ENCODE peak calls at places on chromosomes 4 and X, in nine cellular contexts. One of them, this sample, is unnamed.

GRCh38 chr4:112418092-112418491 is 97.9 kb downstream of the NEUROG2 start:
- DNase-seq in AG10803: no peak
- DNase-seq in fibroblast of pulmonary artery: no peak
- DNase-seq in H9: peak
- DNase-seq in astrocyte of the spinal cord: no peak
- DNase-seq in right lobe of liver: no peak
- DNase-seq in CD8-positive, alpha-beta T cell: no peak
- DNase-seq in astrocyte of the cerebellum: no peak
- DNase-seq in GM23338: peak
- DNase-seq in this sample: no peak

GRCh38 chr4:135418353-135418752 is 1216.8 kb upstream of the PABPC4L start:
- DNase-seq in CD8-positive, alpha-beta T cell: no peak
- DNase-seq in astrocyte of the cerebellum: no peak
- DNase-seq in H9: peak
- DNase-seq in GM23338: peak
- DNase-seq in AG10803: no peak
- DNase-seq in right lobe of liver: no peak
- DNase-seq in fibroblast of pulmonary artery: peak
- DNase-seq in astrocyte of the spinal cord: no peak
- DNase-seq in this sample: no peak

GRCh38 chrX:103081051-103081450 is 11.9 kb downstream of the NXF3 start:
- DNase-seq in astrocyte of the spinal cord: no peak
- DNase-seq in fibroblast of pulmonary artery: no peak
- DNase-seq in right lobe of liver: no peak
- DNase-seq in CD8-positive, alpha-beta T cell: no peak
- DNase-seq in AG10803: no peak
- DNase-seq in astrocyte of the cerebellum: no peak
- DNase-seq in GM23338: no peak
- DNase-seq in H9: no peak
- DNase-seq in this sample: no peak

GRCh38 chr4:98583265-98583664 is 75.1 kb downstream of the TSPAN5 start:
- DNase-seq in CD8-positive, alpha-beta T cell: no peak
- DNase-seq in AG10803: no peak
- DNase-seq in GM23338: no peak
- DNase-seq in right lobe of liver: no peak
- DNase-seq in astrocyte of the spinal cord: no peak
- DNase-seq in fibroblast of pulmonary artery: no peak
- DNase-seq in H9: no peak
- DNase-seq in astrocyte of the cerebellum: no peak
- DNase-seq in this sample: no peak

GRCh38 chr4:48968814-48969213 is 17.3 kb upstream of the CWH43 start:
- DNase-seq in H9: no peak
- DNase-seq in fibroblast of pulmonary artery: peak
- DNase-seq in AG10803: peak
- DNase-seq in GM23338: no peak
- DNase-seq in right lobe of liver: no peak
- DNase-seq in CD8-positive, alpha-beta T cell: no peak
- DNase-seq in astrocyte of the cerebellum: peak
- DNase-seq in astrocyte of the spinal cord: peak
- DNase-seq in this sample: no peak

GRCh38 chr4:183722738-183723560 is 63.9 kb downstream of the TRAPPC11 start:
- DNase-seq in CD8-positive, alpha-beta T cell: peak
- DNase-seq in astrocyte of the cerebellum: no peak
- DNase-seq in AG10803: peak
- DNase-seq in astrocyte of the spinal cord: peak
- DNase-seq in right lobe of liver: peak
- DNase-seq in H9: peak
- DNase-seq in GM23338: peak
- DNase-seq in fibroblast of pulmonary artery: peak
- DNase-seq in this sample: peak

GRCh38 chrX:53694642-53695041 is 8.1 kb upstream of the HUWE1 start:
- DNase-seq in right lobe of liver: no peak
- DNase-seq in fibroblast of pulmonary artery: no peak
- DNase-seq in CD8-positive, alpha-beta T cell: no peak
- DNase-seq in astrocyte of the cerebellum: no peak
- DNase-seq in GM23338: no peak
- DNase-seq in AG10803: no peak
- DNase-seq in H9: no peak
- DNase-seq in astrocyte of the spinal cord: no peak
- DNase-seq in this sample: no peak

GRCh38 chr4:6112606-6113290 is 87.6 kb downstream of the JAKMIP1 start:
- DNase-seq in right lobe of liver: no peak
- DNase-seq in astrocyte of the cerebellum: no peak
- DNase-seq in AG10803: no peak
- DNase-seq in fibroblast of pulmonary artery: no peak
- DNase-seq in H9: no peak
- DNase-seq in CD8-positive, alpha-beta T cell: no peak
- DNase-seq in GM23338: no peak
- DNase-seq in astrocyte of the spinal cord: no peak
- DNase-seq in this sample: no peak

GRCh38 chrX:47743504-47743903 is 84.5 kb upstream of the UXT start:
- DNase-seq in astrocyte of the cerebellum: no peak
- DNase-seq in H9: no peak
- DNase-seq in astrocyte of the spinal cord: peak
- DNase-seq in right lobe of liver: no peak
- DNase-seq in AG10803: peak
- DNase-seq in GM23338: no peak
- DNase-seq in CD8-positive, alpha-beta T cell: no peak
- DNase-seq in fibroblast of pulmonary artery: peak
- DNase-seq in this sample: no peak

GRCh38 chr4:2263701-2264321 is 1.9 kb upstream of the MXD4 start:
- DNase-seq in astrocyte of the cerebellum: no peak
- DNase-seq in AG10803: no peak
- DNase-seq in CD8-positive, alpha-beta T cell: no peak
- DNase-seq in right lobe of liver: peak
- DNase-seq in GM23338: no peak
- DNase-seq in fibroblast of pulmonary artery: no peak
- DNase-seq in astrocyte of the spinal cord: no peak
- DNase-seq in H9: no peak
- DNase-seq in this sample: no peak

GRCh38 chrX:136781180-136781797 is 557 bp upstream of the ARHGEF6 start:
- DNase-seq in GM23338: no peak
- DNase-seq in right lobe of liver: no peak
- DNase-seq in CD8-positive, alpha-beta T cell: no peak
- DNase-seq in AG10803: peak
- DNase-seq in fibroblast of pulmonary artery: peak
- DNase-seq in astrocyte of the cerebellum: no peak
- DNase-seq in H9: no peak
- DNase-seq in astrocyte of the spinal cord: no peak
- DNase-seq in this sample: no peak

GRCh38 chrX:112874614-112875013 is 34.0 kb upstream of the AMOT start:
- DNase-seq in H9: no peak
- DNase-seq in GM23338: no peak
- DNase-seq in AG10803: no peak
- DNase-seq in fibroblast of pulmonary artery: no peak
- DNase-seq in right lobe of liver: no peak
- DNase-seq in astrocyte of the cerebellum: no peak
- DNase-seq in CD8-positive, alpha-beta T cell: no peak
- DNase-seq in astrocyte of the spinal cord: no peak
- DNase-seq in this sample: no peak

GRCh38 chrX:138519296-138519695 is 192.2 kb downstream of the FGF13 start:
- DNase-seq in H9: no peak
- DNase-seq in right lobe of liver: no peak
- DNase-seq in fibroblast of pulmonary artery: no peak
- DNase-seq in AG10803: no peak
- DNase-seq in astrocyte of the cerebellum: peak
- DNase-seq in CD8-positive, alpha-beta T cell: no peak
- DNase-seq in GM23338: peak
- DNase-seq in astrocyte of the spinal cord: peak
- DNase-seq in this sample: no peak

DNA sequence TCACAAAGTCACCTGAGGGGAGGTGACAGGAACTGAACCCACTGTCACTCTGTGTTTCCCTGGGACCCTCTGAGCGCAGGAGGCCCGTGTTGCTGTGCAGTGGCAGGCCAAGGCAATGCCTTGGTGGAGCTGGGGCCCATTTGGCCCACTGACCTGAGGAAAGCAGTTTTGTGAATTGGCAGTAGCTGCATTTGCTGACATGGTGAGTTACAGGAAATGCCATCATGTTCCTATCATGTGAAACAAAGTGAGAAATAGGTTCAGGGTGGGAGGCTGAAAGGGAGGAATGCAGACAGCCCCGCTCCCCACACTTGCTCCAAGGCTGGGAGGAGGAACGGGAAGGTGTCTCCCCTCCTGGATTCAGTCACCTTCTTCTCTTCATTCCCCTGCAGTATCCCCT is 146.1 kb downstream of the PTTG2 start:
- DNase-seq in CD8-positive, alpha-beta T cell: no peak
- DNase-seq in GM23338: no peak
- DNase-seq in right lobe of liver: no peak
- DNase-seq in H9: no peak
- DNase-seq in fibroblast of pulmonary artery: peak
- DNase-seq in AG10803: peak
- DNase-seq in astrocyte of the spinal cord: peak
- DNase-seq in astrocyte of the cerebellum: no peak
- DNase-seq in this sample: no peak
- TF ChIP-seq CTCF in CD8-positive, alpha-beta T cell: no peak
- TF ChIP-seq CTCF in GM23338: no peak
- TF ChIP-seq CTCF in right lobe of liver: no peak
- TF ChIP-seq CTCF in H9: no peak
- TF ChIP-seq CTCF in fibroblast of pulmonary artery: no peak
- TF ChIP-seq CTCF in AG10803: no peak
- TF ChIP-seq CTCF in astrocyte of the spinal cord: no peak
- TF ChIP-seq CTCF in astrocyte of the cerebellum: no peak
- TF ChIP-seq CTCF in this sample: no peak

DNA sequence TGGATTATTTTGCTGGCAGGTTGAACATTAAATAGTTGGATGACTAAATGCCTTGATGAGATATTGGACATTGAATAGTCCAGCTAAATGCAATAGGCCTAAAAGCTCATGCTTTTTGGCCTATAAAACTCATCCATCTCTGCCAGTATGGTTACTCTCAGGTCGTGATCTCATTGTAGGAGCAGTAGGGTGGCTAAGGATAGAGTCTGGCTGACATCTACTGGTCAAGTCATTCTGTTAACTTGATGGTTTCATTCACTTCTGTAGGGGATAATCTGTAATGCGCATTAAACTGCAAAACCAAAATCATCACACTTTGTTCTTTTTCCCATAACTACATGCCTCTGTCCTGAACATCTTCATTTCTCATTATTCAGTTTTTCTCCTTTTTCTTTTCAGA is 227.0 kb downstream of the DKK2 start:
- DNase-seq in astrocyte of the spinal cord: peak
- DNase-seq in right lobe of liver: no peak
- DNase-seq in GM23338: peak
- DNase-seq in astrocyte of the cerebellum: peak
- DNase-seq in CD8-positive, alpha-beta T cell: no peak
- DNase-seq in AG10803: peak
- DNase-seq in fibroblast of pulmonary artery: peak
- DNase-seq in H9: no peak
- DNase-seq in this sample: no peak
- TF ChIP-seq CTCF in astrocyte of the spinal cord: peak
- TF ChIP-seq CTCF in right lobe of liver: no peak
- TF ChIP-seq CTCF in GM23338: peak
- TF ChIP-seq CTCF in astrocyte of the cerebellum: peak
- TF ChIP-seq CTCF in CD8-positive, alpha-beta T cell: no peak
- TF ChIP-seq CTCF in AG10803: peak
- TF ChIP-seq CTCF in fibroblast of pulmonary artery: peak
- TF ChIP-seq CTCF in H9: peak
- TF ChIP-seq CTCF in this sample: no peak

GRCh38 chr4:76723373-76723772 is 174.6 kb downstream of the SOWAHB start:
- DNase-seq in right lobe of liver: no peak
- DNase-seq in AG10803: peak
- DNase-seq in GM23338: no peak
- DNase-seq in fibroblast of pulmonary artery: peak
- DNase-seq in astrocyte of the spinal cord: peak
- DNase-seq in astrocyte of the cerebellum: no peak
- DNase-seq in H9: no peak
- DNase-seq in CD8-positive, alpha-beta T cell: no peak
- DNase-seq in this sample: no peak
- TF ChIP-seq CTCF in right lobe of liver: no peak
- TF ChIP-seq CTCF in AG10803: peak
- TF ChIP-seq CTCF in GM23338: no peak
- TF ChIP-seq CTCF in fibroblast of pulmonary artery: peak
- TF ChIP-seq CTCF in astrocyte of the spinal cord: peak
- TF ChIP-seq CTCF in astrocyte of the cerebellum: peak
- TF ChIP-seq CTCF in H9: no peak
- TF ChIP-seq CTCF in CD8-positive, alpha-beta T cell: no peak
- TF ChIP-seq CTCF in this sample: no peak

DNA sequence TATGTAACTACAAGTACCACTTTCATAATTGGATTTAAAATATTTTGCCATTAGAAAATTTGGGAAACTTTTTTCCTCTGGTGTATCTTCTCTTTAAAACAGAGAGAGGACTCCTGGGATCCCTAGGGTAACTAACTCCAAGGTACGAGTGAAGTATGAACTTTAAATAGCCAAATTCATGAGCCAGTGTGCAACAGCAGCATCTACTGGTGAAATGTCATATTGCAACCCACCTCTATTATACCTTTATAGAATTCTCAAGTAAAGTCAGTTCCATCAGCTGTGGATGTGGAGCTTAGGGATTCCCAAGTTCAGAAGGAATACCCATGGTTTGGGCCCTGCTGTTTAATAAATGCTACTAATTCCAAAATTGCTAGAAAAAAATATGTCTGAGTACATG is 282.7 kb upstream of the TAPT1 start:
- DNase-seq in fibroblast of pulmonary artery: no peak
- DNase-seq in astrocyte of the spinal cord: no peak
- DNase-seq in astrocyte of the cerebellum: no peak
- DNase-seq in H9: no peak
- DNase-seq in AG10803: no peak
- DNase-seq in GM23338: peak
- DNase-seq in right lobe of liver: no peak
- DNase-seq in CD8-positive, alpha-beta T cell: no peak
- DNase-seq in this sample: no peak
- TF ChIP-seq CTCF in fibroblast of pulmonary artery: peak
- TF ChIP-seq CTCF in astrocyte of the spinal cord: peak
- TF ChIP-seq CTCF in astrocyte of the cerebellum: peak
- TF ChIP-seq CTCF in H9: peak
- TF ChIP-seq CTCF in AG10803: peak
- TF ChIP-seq CTCF in GM23338: peak
- TF ChIP-seq CTCF in right lobe of liver: no peak
- TF ChIP-seq CTCF in CD8-positive, alpha-beta T cell: no peak
- TF ChIP-seq CTCF in this sample: no peak

GRCh38 chr4:182478475-182478874 is 235.3 kb downstream of the TENM3 start:
- DNase-seq in fibroblast of pulmonary artery: peak
- DNase-seq in astrocyte of the spinal cord: peak
- DNase-seq in H9: no peak
- DNase-seq in astrocyte of the cerebellum: peak
- DNase-seq in GM23338: peak
- DNase-seq in right lobe of liver: no peak
- DNase-seq in AG10803: peak
- DNase-seq in CD8-positive, alpha-beta T cell: no peak
- DNase-seq in this sample: no peak

GRCh38 chr4:182488886-182489285 is 245.7 kb downstream of the TENM3 start:
- DNase-seq in AG10803: no peak
- DNase-seq in fibroblast of pulmonary artery: no peak
- DNase-seq in CD8-positive, alpha-beta T cell: no peak
- DNase-seq in right lobe of liver: no peak
- DNase-seq in H9: no peak
- DNase-seq in astrocyte of the cerebellum: no peak
- DNase-seq in astrocyte of the spinal cord: no peak
- DNase-seq in GM23338: no peak
- DNase-seq in this sample: no peak

GRCh38 chr4:182489607-182490006 is 246.4 kb downstream of the TENM3 start:
- DNase-seq in AG10803: no peak
- DNase-seq in astrocyte of the cerebellum: no peak
- DNase-seq in CD8-positive, alpha-beta T cell: no peak
- DNase-seq in right lobe of liver: no peak
- DNase-seq in GM23338: no peak
- DNase-seq in astrocyte of the spinal cord: no peak
- DNase-seq in fibroblast of pulmonary artery: no peak
- DNase-seq in H9: no peak
- DNase-seq in this sample: no peak

GRCh38 chr4:182486895-182487294 is 243.7 kb downstream of the TENM3 start:
- DNase-seq in right lobe of liver: no peak
- DNase-seq in AG10803: no peak
- DNase-seq in CD8-positive, alpha-beta T cell: no peak
- DNase-seq in H9: no peak
- DNase-seq in astrocyte of the cerebellum: no peak
- DNase-seq in astrocyte of the spinal cord: peak
- DNase-seq in GM23338: peak
- DNase-seq in fibroblast of pulmonary artery: no peak
- DNase-seq in this sample: no peak

GRCh38 chr4:182483685-182484084 is 240.5 kb downstream of the TENM3 start:
- DNase-seq in right lobe of liver: no peak
- DNase-seq in fibroblast of pulmonary artery: no peak
- DNase-seq in GM23338: peak
- DNase-seq in AG10803: no peak
- DNase-seq in astrocyte of the spinal cord: no peak
- DNase-seq in astrocyte of the cerebellum: no peak
- DNase-seq in H9: no peak
- DNase-seq in CD8-positive, alpha-beta T cell: no peak
- DNase-seq in this sample: no peak
- TF ChIP-seq CTCF in right lobe of liver: no peak
- TF ChIP-seq CTCF in fibroblast of pulmonary artery: no peak
- TF ChIP-seq CTCF in GM23338: no peak
- TF ChIP-seq CTCF in AG10803: no peak
- TF ChIP-seq CTCF in astrocyte of the spinal cord: no peak
- TF ChIP-seq CTCF in astrocyte of the cerebellum: no peak
- TF ChIP-seq CTCF in H9: no peak
- TF ChIP-seq CTCF in CD8-positive, alpha-beta T cell: no peak
- TF ChIP-seq CTCF in this sample: no peak